ENCODE peak calls at places on chromosomes 13 and 19, in six cellular contexts. One of them, this sample, is unnamed.

GRCh38 chr19:30202060-30202600 is 170.1 kb upstream of the ZNF536 start:
- DNase-seq in T-helper 9 cell: no peak
- DNase-seq in left lung: no peak
- DNase-seq in heart right ventricle: no peak
- DNase-seq in left cardiac atrium: no peak
- DNase-seq in fibroblast of mammary gland: no peak
- DNase-seq in this sample: no peak

GRCh38 chr19:56091751-56092546 is 29.1 kb downstream of the ZNF787 start:
- DNase-seq in fibroblast of mammary gland: no peak
- DNase-seq in left cardiac atrium: no peak
- DNase-seq in heart right ventricle: no peak
- DNase-seq in left lung: no peak
- DNase-seq in T-helper 9 cell: peak; percentile 12
- DNase-seq in this sample: peak; percentile 67

GRCh38 chr13:76856141-76856571 is 30.0 kb downstream of the KCTD12 start:
- DNase-seq in T-helper 9 cell: no peak
- DNase-seq in left cardiac atrium: no peak
- DNase-seq in heart right ventricle: no peak
- DNase-seq in left lung: no peak
- DNase-seq in fibroblast of mammary gland: peak; percentile 90
- DNase-seq in this sample: peak; percentile 16

GRCh38 chr19:37470216-37470615 is 1.1 kb downstream of the ZNF570 start:
- DNase-seq in T-helper 9 cell: no peak
- DNase-seq in fibroblast of mammary gland: no peak
- DNase-seq in heart right ventricle: no peak
- DNase-seq in left cardiac atrium: no peak
- DNase-seq in left lung: no peak
- DNase-seq in this sample: no peak

GRCh38 chr19:35287713-35288112 is 4.2 kb upstream of the MAG start:
- DNase-seq in fibroblast of mammary gland: no peak
- DNase-seq in left cardiac atrium: no peak
- DNase-seq in heart right ventricle: no peak
- DNase-seq in left lung: no peak
- DNase-seq in T-helper 9 cell: no peak
- DNase-seq in this sample: no peak

GRCh38 chr13:24161980-24162517 is 1.5 kb downstream of the SPATA13 start:
- DNase-seq in heart right ventricle: no peak
- DNase-seq in left cardiac atrium: no peak
- DNase-seq in T-helper 9 cell: no peak
- DNase-seq in fibroblast of mammary gland: no peak
- DNase-seq in left lung: no peak
- DNase-seq in this sample: no peak

GRCh38 chr19:48368942-48369341 is 4.8 kb downstream of the SYNGR4 start:
- DNase-seq in fibroblast of mammary gland: no peak
- DNase-seq in T-helper 9 cell: no peak
- DNase-seq in left cardiac atrium: no peak
- DNase-seq in heart right ventricle: no peak
- DNase-seq in left lung: no peak
- DNase-seq in this sample: no peak

GRCh38 chr13:87093399-87093798 is 577.8 kb upstream of the SLITRK5 start:
- DNase-seq in heart right ventricle: no peak
- DNase-seq in left cardiac atrium: no peak
- DNase-seq in fibroblast of mammary gland: peak; percentile 44
- DNase-seq in T-helper 9 cell: no peak
- DNase-seq in left lung: no peak
- DNase-seq in this sample: no peak

GRCh38 chr13:37089495-37089894 is 16.0 kb downstream of the CSNK1A1L start:
- DNase-seq in T-helper 9 cell: no peak
- DNase-seq in fibroblast of mammary gland: no peak
- DNase-seq in left lung: no peak
- DNase-seq in left cardiac atrium: no peak
- DNase-seq in heart right ventricle: no peak
- DNase-seq in this sample: no peak

GRCh38 chr13:94967183-94968039 is 255.1 kb upstream of the SOX21 start:
- DNase-seq in fibroblast of mammary gland: no peak
- DNase-seq in heart right ventricle: no peak
- DNase-seq in left lung: no peak
- DNase-seq in T-helper 9 cell: no peak
- DNase-seq in left cardiac atrium: no peak
- DNase-seq in this sample: no peak

GRCh38 chr13:76939215-76939614 is 9.1 kb upstream of the ACOD1 start:
- DNase-seq in left lung: no peak
- DNase-seq in heart right ventricle: no peak
- DNase-seq in fibroblast of mammary gland: peak; percentile 57
- DNase-seq in T-helper 9 cell: no peak
- DNase-seq in left cardiac atrium: no peak
- DNase-seq in this sample: no peak

GRCh38 chr19:33468361-33469170 is 53.0 kb downstream of the PEPD start:
- DNase-seq in T-helper 9 cell: no peak
- DNase-seq in fibroblast of mammary gland: no peak
- DNase-seq in left lung: no peak
- DNase-seq in left cardiac atrium: no peak
- DNase-seq in heart right ventricle: no peak
- DNase-seq in this sample: no peak

GRCh38 chr19:6055013-6055795 is 55.1 kb downstream of the RFX2 start:
- DNase-seq in T-helper 9 cell: no peak
- DNase-seq in left cardiac atrium: no peak
- DNase-seq in fibroblast of mammary gland: no peak
- DNase-seq in heart right ventricle: no peak
- DNase-seq in left lung: no peak
- DNase-seq in this sample: no peak

GRCh38 chr13:109345433-109345941 is 440.9 kb downstream of the IRS2 start:
- DNase-seq in left lung: no peak
- DNase-seq in left cardiac atrium: no peak
- DNase-seq in T-helper 9 cell: no peak
- DNase-seq in heart right ventricle: no peak
- DNase-seq in fibroblast of mammary gland: peak; percentile 61
- DNase-seq in this sample: no peak

GRCh38 chr19:21593008-21593427 is 87.6 kb downstream of the ZNF429 start:
- DNase-seq in heart right ventricle: no peak
- DNase-seq in T-helper 9 cell: no peak
- DNase-seq in left lung: no peak
- DNase-seq in fibroblast of mammary gland: no peak
- DNase-seq in left cardiac atrium: no peak
- DNase-seq in this sample: no peak

GRCh38 chr13:112657850-112658445 is 31.9 kb upstream of the ATP11A start:
- DNase-seq in left lung: no peak
- DNase-seq in heart right ventricle: no peak
- DNase-seq in T-helper 9 cell: no peak
- DNase-seq in left cardiac atrium: no peak
- DNase-seq in fibroblast of mammary gland: peak; percentile 22
- DNase-seq in this sample: no peak

GRCh38 chr13:20492641-20493040 is 33.0 kb downstream of the CRYL1 start:
- DNase-seq in left lung: no peak
- DNase-seq in left cardiac atrium: no peak
- DNase-seq in T-helper 9 cell: peak; percentile 27
- DNase-seq in fibroblast of mammary gland: peak; percentile 10
- DNase-seq in heart right ventricle: no peak
- DNase-seq in this sample: peak; percentile 55

GRCh38 chr19:38263696-38264485 is 482 bp upstream of the SPINT2 start:
- DNase-seq in left lung: peak; percentile 87
- DNase-seq in T-helper 9 cell: peak; percentile 60
- DNase-seq in fibroblast of mammary gland: no peak
- DNase-seq in left cardiac atrium: peak; percentile 49
- DNase-seq in heart right ventricle: no peak
- DNase-seq in this sample: no peak

GRCh38 chr19:3466630-3467029 is 13.7 kb downstream of the SMIM24 start:
- DNase-seq in left cardiac atrium: no peak
- DNase-seq in T-helper 9 cell: no peak
- DNase-seq in left lung: no peak
- DNase-seq in heart right ventricle: no peak
- DNase-seq in fibroblast of mammary gland: no peak
- DNase-seq in this sample: no peak

GRCh38 chr19:44260695-44261446 is 1.2 kb downstream of the ZNF233 start:
- DNase-seq in left cardiac atrium: no peak
- DNase-seq in heart right ventricle: no peak
- DNase-seq in fibroblast of mammary gland: peak; percentile 59
- DNase-seq in T-helper 9 cell: no peak
- DNase-seq in left lung: no peak
- DNase-seq in this sample: no peak

GRCh38 chr13:113655358-113656014 is 2.5 kb downstream of the ATP4B start:
- DNase-seq in heart right ventricle: no peak
- DNase-seq in fibroblast of mammary gland: no peak
- DNase-seq in left lung: peak; percentile 19
- DNase-seq in T-helper 9 cell: no peak
- DNase-seq in left cardiac atrium: no peak
- DNase-seq in this sample: no peak

GRCh38 chr19:4647676-4648644 is 8.6 kb downstream of the TNFAIP8L1 start:
- DNase-seq in left lung: no peak
- DNase-seq in left cardiac atrium: peak; percentile 83
- DNase-seq in heart right ventricle: peak; percentile 74
- DNase-seq in fibroblast of mammary gland: peak; percentile 49
- DNase-seq in T-helper 9 cell: no peak
- DNase-seq in this sample: no peak

This sample was measured in SK-MEL-5.